ENCODE peak calls at places on chromosomes 1 and 21, in four cellular contexts. O is upper lobe of left lung, Y is H9, I is endothelial cell. X is an unnamed sample.

GRCh38 chr1:72526926-72527325 is 244.6 kb upstream of the NEGR1 start:
- DNase-seq in I (no peak), O (no peak), Y (no peak), X (no peak)

GRCh38 chr1:228668553-228669400 is 66.5 kb upstream of the RHOU start:
- DNase-seq in I (no peak), Y (no peak), O (no peak), X (no peak)

GRCh38 chr1:15765495-15766194 is 7.0 kb downstream of the FBLIM1 start:
- DNase-seq in I (no peak), O (no peak), Y (no peak), X (no peak)

GRCh38 chr1:169509354-169509753 is 23.6 kb upstream of the SLC19A2 start:
- DNase-seq in Y (no peak), O (no peak), I (no peak), X (no peak)

GRCh38 chr1:29259802-29260441 is 23.6 kb downstream of the PTPRU start:
- DNase-seq in O (peak), Y (peak), I (peak), X (no peak)

GRCh38 chr1:85584264-85584781 is 3.8 kb downstream of the CCN1 start:
- DNase-seq in O (no peak), I (no peak), Y (no peak), X (no peak)

GRCh38 chr1:6123083-6123482 is 57.0 kb downstream of the CHD5 start:
- DNase-seq in I (no peak), O (no peak), Y (no peak), X (no peak)

GRCh38 chr1:234111458-234112142 is 207.1 kb downstream of the SLC35F3 start:
- DNase-seq in O (no peak), Y (peak), I (peak), X (no peak)

GRCh38 chr1:35401072-35401471 is 132.6 kb downstream of the ZMYM4 start:
- DNase-seq in Y (no peak), I (no peak), O (no peak), X (no peak)

GRCh38 chr1:7679159-7679872 is 91.8 kb upstream of the VAMP3 start:
- DNase-seq in I (no peak), Y (no peak), O (no peak), X (no peak)

GRCh38 chr1:90262791-90263190 is 267.9 kb downstream of the ZNF326 start:
- DNase-seq in O (no peak), Y (no peak), I (no peak), X (no peak)

GRCh38 chr21:46401186-46401910 is 57.3 kb upstream of the DIP2A start:
- DNase-seq in O (no peak), Y (no peak), I (no peak), X (no peak)

GRCh38 chr1:215104283-215104682 is 21.7 kb downstream of the KCNK2 start:
- DNase-seq in Y (no peak), O (no peak), I (no peak), X (no peak)

GRCh38 chr1:230185076-230186001 is 118.3 kb downstream of the GALNT2 start:
- DNase-seq in I (no peak), Y (no peak), O (no peak), X (no peak)

GRCh38 chr1:213041443-213041842 is 9.6 kb upstream of the RPS6KC1 start:
- DNase-seq in Y (no peak), I (no peak), O (no peak), X (no peak)

GRCh38 chr1:66436378-66437135 is 97.4 kb upstream of the SGIP1 start:
- DNase-seq in Y (no peak), I (no peak), O (no peak), X (no peak)

GRCh38 chr21:39611547-39612190 is 1.1 kb upstream of the B3GALT5 start:
- DNase-seq in I (no peak), O (peak), Y (no peak), X (no peak)

GRCh38 chr1:65114312-65114711 is 33.7 kb upstream of the AK4 start:
- DNase-seq in Y (no peak), I (peak), O (no peak), X (no peak)

GRCh38 chr1:172380441-172381244 is 39.8 kb upstream of the C1orf105 start:
- DNase-seq in I (no peak), O (no peak), Y (no peak), X (no peak)

GRCh38 chr1:203048555-203049051 is 22.3 kb downstream of the PPFIA4 start:
- DNase-seq in I (peak), Y (peak), O (no peak), X (no peak)

GRCh38 chr1:7941437-7941793 is 776 bp upstream of the TNFRSF9 start:
- DNase-seq in O (no peak), Y (no peak), I (no peak), X (no peak)

GRCh38 chr1:225461533-225462428 is 33.9 kb upstream of the LBR start:
- DNase-seq in I (no peak), O (no peak), Y (no peak), X (no peak)

GRCh38 chr1:246497331-246497915 is 9.7 kb downstream of the SMYD3 start:
- DNase-seq in I (peak), Y (no peak), O (no peak), X (no peak)

GRCh38 chr1:31871703-31872102 is 55.9 kb upstream of the SPOCD1 start:
- DNase-seq in Y (no peak), O (no peak), I (no peak), X (no peak)

GRCh38 chr21:25670726-25671125 is 31.7 kb downstream of the JAM2 start:
- DNase-seq in I (no peak), Y (no peak), O (no peak), X (no peak)

GRCh38 chr1:47778280-47778679 is 218.9 kb downstream of the TRABD2B start:
- DNase-seq in I (no peak), Y (no peak), O (peak), X (no peak)

GRCh38 chr1:201503397-201504176 is 3.3 kb downstream of the CSRP1 start:
- DNase-seq in Y (peak), O (no peak), I (no peak), X (no peak)

GRCh38 chr1:61157420-61157987 is 75.1 kb downstream of the NFIA start:
- DNase-seq in Y (no peak), I (no peak), O (no peak), X (no peak)

GRCh38 chr1:224213438-224214119 is 30.5 kb downstream of the DEGS1 start:
- DNase-seq in O (no peak), Y (peak), I (no peak), X (no peak)

GRCh38 chr1:224733021-224733911 is 117.1 kb downstream of the CNIH3 start:
- DNase-seq in O (peak), I (no peak), Y (no peak), X (no peak)

GRCh38 chr1:28441674-28442073 is 64.2 kb upstream of the RCC1 start:
- DNase-seq in O (no peak), Y (no peak), I (no peak), X (no peak)

GRCh38 chr1:225945564-225945963 is 4.5 kb upstream of the LEFTY2 start:
- DNase-seq in O (no peak), Y (peak), I (no peak), X (no peak)

GRCh38 chr1:162022626-162023025 is 1.0 kb downstream of the OLFML2B start:
- DNase-seq in I (no peak), O (no peak), Y (no peak), X (no peak)

GRCh38 chr1:41122851-41123518 is 101.5 kb upstream of the SLFNL1 start:
- DNase-seq in O (no peak), I (peak), Y (no peak), X (no peak)

GRCh38 chr1:187817782-187818181 is 989.0 kb downstream of the PLA2G4A start:
- DNase-seq in I (no peak), Y (no peak), O (no peak), X (no peak)
- TF ChIP-seq CTCF in I (no peak), Y (no peak), O (no peak), X (no peak)

DNA sequence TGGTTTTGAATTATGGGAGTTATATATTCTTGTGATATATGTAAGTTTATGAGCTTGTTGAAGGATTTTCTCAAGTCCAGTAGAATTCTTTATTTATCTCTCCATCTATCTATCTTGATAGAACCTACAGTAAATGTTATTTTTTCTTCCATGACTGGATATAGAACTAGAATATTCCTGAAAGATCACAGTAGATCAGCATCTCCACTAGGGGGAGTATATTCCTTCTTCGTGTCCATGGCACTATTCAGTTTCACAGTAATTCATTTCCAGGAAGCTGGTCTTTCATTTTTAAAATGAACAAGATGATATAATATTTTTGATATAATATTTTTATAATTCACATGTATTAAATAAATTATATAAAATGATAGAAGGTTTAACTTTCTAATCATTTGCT is 18.8 kb downstream of the TMPRSS15 start:
- DNase-seq in Y (no peak), I (no peak), O (no peak), X (no peak)
- TF ChIP-seq CTCF in Y (peak), I (peak), O (peak), X (peak)

GRCh38 chr1:100834779-100835645 is 59.6 kb downstream of the EXTL2 start:
- DNase-seq in Y (peak), O (no peak), I (no peak), X (no peak)
- TF ChIP-seq CTCF in Y (peak), O (peak), I (peak), X (peak)

GRCh38 chr1:77682442-77683141 is at the start of gene ZZZ3:
- DNase-seq in Y (peak), I (peak), O (peak), X (peak)
- TF ChIP-seq CTCF in Y (no peak), I (no peak), O (peak), X (no peak)

GRCh38 chr1:46411010-46411405 is 16.9 kb downstream of the FAAH start:
- DNase-seq in Y (no peak), O (no peak), I (no peak), X (no peak)

GRCh38 chr1:46412853-46413595 is 18.9 kb downstream of the FAAH start:
- DNase-seq in O (no peak), Y (no peak), I (no peak), X (no peak)

GRCh38 chr1:46410156-46411009 is 16.3 kb downstream of the FAAH start:
- DNase-seq in O (no peak), Y (no peak), I (no peak), X (no peak)

GRCh38 chr1:46413596-46413985 is 19.5 kb downstream of the FAAH start:
- DNase-seq in O (no peak), Y (peak), I (peak), X (no peak)

DNA sequence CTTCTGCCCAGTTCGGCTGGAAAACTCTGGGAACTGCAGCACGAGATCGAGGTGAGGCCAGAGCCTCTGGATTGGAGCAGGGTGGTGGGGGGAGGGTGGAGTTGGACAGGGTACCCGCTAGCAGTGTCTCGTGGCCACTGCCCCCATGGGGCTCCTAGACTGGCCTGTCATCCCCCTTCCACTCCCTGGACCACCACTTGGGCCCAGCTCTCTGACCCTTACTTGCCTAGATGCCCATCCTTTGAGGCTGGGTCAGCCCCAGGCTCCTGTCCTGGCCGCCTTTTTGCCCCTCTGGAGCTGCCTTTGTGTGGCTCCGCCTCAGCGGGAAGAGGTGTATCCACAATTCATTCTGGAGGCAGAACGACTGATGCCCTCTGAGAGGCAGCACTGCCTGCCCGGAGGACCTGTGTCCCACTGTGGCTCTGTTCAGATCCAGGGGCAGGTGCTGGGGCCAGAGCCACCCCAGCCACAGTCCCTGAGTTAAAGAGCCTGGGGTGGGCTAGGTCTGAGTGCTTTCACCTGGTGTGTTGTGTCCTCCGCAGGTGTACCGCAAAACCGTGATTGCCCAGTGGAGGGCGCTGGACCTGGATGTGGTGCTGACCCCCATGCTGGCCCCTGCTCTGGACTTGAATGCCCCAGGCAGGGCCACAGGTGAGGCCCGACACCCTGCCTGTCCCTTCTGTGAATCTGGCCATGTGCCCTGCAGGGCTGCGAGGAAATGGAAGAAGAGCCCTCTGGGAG is 17.7 kb downstream of the FAAH start:
- DNase-seq in I (peak), O (no peak), Y (peak), X (no peak)
- TF ChIP-seq CTCF in I (peak), O (no peak), Y (peak), X (peak)

X was measured in type B pancreatic cell.